ENCODE peak calls at places on chromosomes 3 and 15, in six cellular contexts. One of them, this sample, is unnamed.

GRCh38 chr3:196502775-196503181 is 790 bp downstream of the RNF168 start:
- DNase-seq in CD4-positive, CD25-positive, alpha-beta regulatory T cell: peak
- DNase-seq in SK-N-SH: peak
- DNase-seq in astrocyte of the spinal cord: peak
- DNase-seq in left ventricle myocardium inferior: peak
- DNase-seq in heart right ventricle: peak
- DNase-seq in this sample: peak

GRCh38 chr15:98311566-98312188 is 336.7 kb upstream of the IGF1R start:
- DNase-seq in CD4-positive, CD25-positive, alpha-beta regulatory T cell: peak
- DNase-seq in SK-N-SH: peak
- DNase-seq in astrocyte of the spinal cord: peak
- DNase-seq in left ventricle myocardium inferior: peak
- DNase-seq in heart right ventricle: peak
- DNase-seq in this sample: peak

GRCh38 chr3:53773586-53774368 is 72.4 kb downstream of the CHDH start:
- DNase-seq in CD4-positive, CD25-positive, alpha-beta regulatory T cell: no peak
- DNase-seq in SK-N-SH: peak
- DNase-seq in astrocyte of the spinal cord: no peak
- DNase-seq in left ventricle myocardium inferior: no peak
- DNase-seq in heart right ventricle: no peak
- DNase-seq in this sample: peak

GRCh38 chr15:33852570-33852969 is 115.7 kb upstream of the CHRM5 start:
- DNase-seq in CD4-positive, CD25-positive, alpha-beta regulatory T cell: no peak
- DNase-seq in SK-N-SH: no peak
- DNase-seq in astrocyte of the spinal cord: peak
- DNase-seq in left ventricle myocardium inferior: no peak
- DNase-seq in heart right ventricle: no peak
- DNase-seq in this sample: peak

GRCh38 chr3:65728138-65728537 is 310.6 kb downstream of the MAGI1 start:
- DNase-seq in CD4-positive, CD25-positive, alpha-beta regulatory T cell: no peak
- DNase-seq in SK-N-SH: no peak
- DNase-seq in astrocyte of the spinal cord: no peak
- DNase-seq in left ventricle myocardium inferior: no peak
- DNase-seq in heart right ventricle: no peak
- DNase-seq in this sample: no peak

GRCh38 chr3:182357928-182358327 is 435.4 kb upstream of the ATP11B start:
- DNase-seq in CD4-positive, CD25-positive, alpha-beta regulatory T cell: no peak
- DNase-seq in SK-N-SH: no peak
- DNase-seq in astrocyte of the spinal cord: no peak
- DNase-seq in left ventricle myocardium inferior: no peak
- DNase-seq in heart right ventricle: no peak
- DNase-seq in this sample: no peak

GRCh38 chr15:45611305-45611704 is 23.5 kb upstream of the SQOR start:
- DNase-seq in CD4-positive, CD25-positive, alpha-beta regulatory T cell: no peak
- DNase-seq in SK-N-SH: peak
- DNase-seq in astrocyte of the spinal cord: peak
- DNase-seq in left ventricle myocardium inferior: no peak
- DNase-seq in heart right ventricle: no peak
- DNase-seq in this sample: no peak

GRCh38 chr3:59056706-59057105 is 6.9 kb upstream of the CFAP20DC start:
- DNase-seq in CD4-positive, CD25-positive, alpha-beta regulatory T cell: no peak
- DNase-seq in SK-N-SH: no peak
- DNase-seq in astrocyte of the spinal cord: no peak
- DNase-seq in left ventricle myocardium inferior: no peak
- DNase-seq in heart right ventricle: no peak
- DNase-seq in this sample: peak

GRCh38 chr15:46442901-46443590 is 808.2 kb downstream of the SQOR start:
- DNase-seq in CD4-positive, CD25-positive, alpha-beta regulatory T cell: no peak
- DNase-seq in SK-N-SH: no peak
- DNase-seq in astrocyte of the spinal cord: peak
- DNase-seq in left ventricle myocardium inferior: no peak
- DNase-seq in heart right ventricle: no peak
- DNase-seq in this sample: no peak

GRCh38 chr3:182683335-182684257 is 109.7 kb upstream of the ATP11B start:
- DNase-seq in CD4-positive, CD25-positive, alpha-beta regulatory T cell: peak
- DNase-seq in SK-N-SH: peak
- DNase-seq in astrocyte of the spinal cord: peak
- DNase-seq in left ventricle myocardium inferior: peak
- DNase-seq in heart right ventricle: peak
- DNase-seq in this sample: peak

GRCh38 chr3:172384836-172385235 is 63.4 kb downstream of the GHSR start:
- DNase-seq in CD4-positive, CD25-positive, alpha-beta regulatory T cell: no peak
- DNase-seq in SK-N-SH: no peak
- DNase-seq in astrocyte of the spinal cord: no peak
- DNase-seq in left ventricle myocardium inferior: no peak
- DNase-seq in heart right ventricle: no peak
- DNase-seq in this sample: no peak

GRCh38 chr15:32840481-32841245 is 122.9 kb downstream of the GREM1 start:
- DNase-seq in CD4-positive, CD25-positive, alpha-beta regulatory T cell: no peak
- DNase-seq in SK-N-SH: no peak
- DNase-seq in astrocyte of the spinal cord: no peak
- DNase-seq in left ventricle myocardium inferior: no peak
- DNase-seq in heart right ventricle: no peak
- DNase-seq in this sample: no peak

GRCh38 chr15:85582719-85583089 is 202.3 kb downstream of the AKAP13 start:
- DNase-seq in CD4-positive, CD25-positive, alpha-beta regulatory T cell: peak
- DNase-seq in SK-N-SH: peak
- DNase-seq in astrocyte of the spinal cord: no peak
- DNase-seq in left ventricle myocardium inferior: peak
- DNase-seq in heart right ventricle: peak
- DNase-seq in this sample: no peak
- H3K4me3 ChIP-seq in CD4-positive, CD25-positive, alpha-beta regulatory T cell: peak
- H3K4me3 ChIP-seq in SK-N-SH: no peak
- H3K4me3 ChIP-seq in astrocyte of the spinal cord: no peak
- H3K4me3 ChIP-seq in left ventricle myocardium inferior: peak
- H3K4me3 ChIP-seq in heart right ventricle: peak
- H3K4me3 ChIP-seq in this sample: no peak

GRCh38 chr15:101062063-101062462 is 142.9 kb downstream of the LRRK1 start:
- DNase-seq in CD4-positive, CD25-positive, alpha-beta regulatory T cell: no peak
- DNase-seq in SK-N-SH: no peak
- DNase-seq in astrocyte of the spinal cord: no peak
- DNase-seq in left ventricle myocardium inferior: no peak
- DNase-seq in heart right ventricle: no peak
- DNase-seq in this sample: peak

GRCh38 chr15:101057841-101058407 is 138.8 kb downstream of the LRRK1 start:
- DNase-seq in CD4-positive, CD25-positive, alpha-beta regulatory T cell: no peak
- DNase-seq in SK-N-SH: peak
- DNase-seq in astrocyte of the spinal cord: no peak
- DNase-seq in left ventricle myocardium inferior: no peak
- DNase-seq in heart right ventricle: no peak
- DNase-seq in this sample: peak

GRCh38 chr15:101060576-101061551 is 141.7 kb downstream of the LRRK1 start:
- DNase-seq in CD4-positive, CD25-positive, alpha-beta regulatory T cell: no peak
- DNase-seq in SK-N-SH: no peak
- DNase-seq in astrocyte of the spinal cord: no peak
- DNase-seq in left ventricle myocardium inferior: no peak
- DNase-seq in heart right ventricle: no peak
- DNase-seq in this sample: peak

GRCh38 chr15:101058735-101059134 is 139.6 kb downstream of the LRRK1 start:
- DNase-seq in CD4-positive, CD25-positive, alpha-beta regulatory T cell: no peak
- DNase-seq in SK-N-SH: no peak
- DNase-seq in astrocyte of the spinal cord: no peak
- DNase-seq in left ventricle myocardium inferior: no peak
- DNase-seq in heart right ventricle: no peak
- DNase-seq in this sample: peak

GRCh38 chr15:101059381-101060341 is 140.5 kb downstream of the LRRK1 start:
- DNase-seq in CD4-positive, CD25-positive, alpha-beta regulatory T cell: no peak
- DNase-seq in SK-N-SH: no peak
- DNase-seq in astrocyte of the spinal cord: no peak
- DNase-seq in left ventricle myocardium inferior: no peak
- DNase-seq in heart right ventricle: no peak
- DNase-seq in this sample: peak
- H3K4me3 ChIP-seq in CD4-positive, CD25-positive, alpha-beta regulatory T cell: no peak
- H3K4me3 ChIP-seq in SK-N-SH: no peak
- H3K4me3 ChIP-seq in astrocyte of the spinal cord: no peak
- H3K4me3 ChIP-seq in left ventricle myocardium inferior: no peak
- H3K4me3 ChIP-seq in heart right ventricle: no peak
- H3K4me3 ChIP-seq in this sample: no peak

GRCh38 chr15:73368301-73369072 is at the start of gene HCN4:
- DNase-seq in CD4-positive, CD25-positive, alpha-beta regulatory T cell: no peak
- DNase-seq in SK-N-SH: peak
- DNase-seq in astrocyte of the spinal cord: no peak
- DNase-seq in left ventricle myocardium inferior: peak
- DNase-seq in heart right ventricle: no peak
- DNase-seq in this sample: peak

GRCh38 chr15:73369073-73369694 is 426 bp upstream of the HCN4 start:
- DNase-seq in CD4-positive, CD25-positive, alpha-beta regulatory T cell: no peak
- DNase-seq in SK-N-SH: peak
- DNase-seq in astrocyte of the spinal cord: no peak
- DNase-seq in left ventricle myocardium inferior: no peak
- DNase-seq in heart right ventricle: no peak
- DNase-seq in this sample: peak

GRCh38 chr15:73371812-73372211 is 3.1 kb upstream of the HCN4 start:
- DNase-seq in CD4-positive, CD25-positive, alpha-beta regulatory T cell: no peak
- DNase-seq in SK-N-SH: no peak
- DNase-seq in astrocyte of the spinal cord: no peak
- DNase-seq in left ventricle myocardium inferior: no peak
- DNase-seq in heart right ventricle: no peak
- DNase-seq in this sample: peak

GRCh38 chr15:73367624-73368300 is 996 bp downstream of the HCN4 start:
- DNase-seq in CD4-positive, CD25-positive, alpha-beta regulatory T cell: no peak
- DNase-seq in SK-N-SH: peak
- DNase-seq in astrocyte of the spinal cord: no peak
- DNase-seq in left ventricle myocardium inferior: no peak
- DNase-seq in heart right ventricle: no peak
- DNase-seq in this sample: peak

DNA sequence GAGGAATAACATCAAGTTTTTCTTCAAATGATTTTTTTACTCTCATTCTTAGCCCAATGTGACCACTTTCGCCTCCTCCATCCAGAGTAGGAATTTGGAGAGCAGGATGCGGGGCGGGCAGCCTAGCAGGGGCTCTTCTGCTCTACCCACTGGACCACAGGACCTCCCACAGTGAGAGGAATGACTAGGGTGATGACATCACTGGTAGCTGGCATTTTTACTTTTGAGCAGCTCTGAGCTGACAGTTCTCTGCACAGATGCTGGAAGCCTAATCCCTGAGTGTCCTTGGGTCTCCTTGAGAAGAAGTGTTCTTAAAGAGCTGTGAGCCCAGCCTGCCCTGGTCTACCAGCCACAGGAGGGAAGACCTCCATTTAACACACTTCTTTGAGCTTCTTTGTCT is 1.4 kb upstream of the HCN4 start:
- DNase-seq in CD4-positive, CD25-positive, alpha-beta regulatory T cell: no peak
- DNase-seq in SK-N-SH: no peak
- DNase-seq in astrocyte of the spinal cord: no peak
- DNase-seq in left ventricle myocardium inferior: no peak
- DNase-seq in heart right ventricle: no peak
- DNase-seq in this sample: peak
- H3K4me3 ChIP-seq in CD4-positive, CD25-positive, alpha-beta regulatory T cell: no peak
- H3K4me3 ChIP-seq in SK-N-SH: no peak
- H3K4me3 ChIP-seq in astrocyte of the spinal cord: no peak
- H3K4me3 ChIP-seq in left ventricle myocardium inferior: no peak
- H3K4me3 ChIP-seq in heart right ventricle: no peak
- H3K4me3 ChIP-seq in this sample: no peak

GRCh38 chr15:60000113-60000823 is 3.8 kb upstream of the FOXB1 start:
- DNase-seq in CD4-positive, CD25-positive, alpha-beta regulatory T cell: no peak
- DNase-seq in SK-N-SH: peak
- DNase-seq in astrocyte of the spinal cord: no peak
- DNase-seq in left ventricle myocardium inferior: no peak
- DNase-seq in heart right ventricle: no peak
- DNase-seq in this sample: peak

GRCh38 chr15:60000824-60001641 is 3.1 kb upstream of the FOXB1 start:
- DNase-seq in CD4-positive, CD25-positive, alpha-beta regulatory T cell: no peak
- DNase-seq in SK-N-SH: peak
- DNase-seq in astrocyte of the spinal cord: no peak
- DNase-seq in left ventricle myocardium inferior: no peak
- DNase-seq in heart right ventricle: no peak
- DNase-seq in this sample: peak

GRCh38 chr15:59998256-59999063 is 5.7 kb upstream of the FOXB1 start:
- DNase-seq in CD4-positive, CD25-positive, alpha-beta regulatory T cell: no peak
- DNase-seq in SK-N-SH: peak
- DNase-seq in astrocyte of the spinal cord: no peak
- DNase-seq in left ventricle myocardium inferior: no peak
- DNase-seq in heart right ventricle: no peak
- DNase-seq in this sample: peak

GRCh38 chr15:59999064-59999377 is 5.1 kb upstream of the FOXB1 start:
- DNase-seq in CD4-positive, CD25-positive, alpha-beta regulatory T cell: no peak
- DNase-seq in SK-N-SH: peak
- DNase-seq in astrocyte of the spinal cord: no peak
- DNase-seq in left ventricle myocardium inferior: no peak
- DNase-seq in heart right ventricle: no peak
- DNase-seq in this sample: peak

GRCh38 chr15:59999558-60000112 is 4.5 kb upstream of the FOXB1 start:
- DNase-seq in CD4-positive, CD25-positive, alpha-beta regulatory T cell: no peak
- DNase-seq in SK-N-SH: peak
- DNase-seq in astrocyte of the spinal cord: no peak
- DNase-seq in left ventricle myocardium inferior: no peak
- DNase-seq in heart right ventricle: no peak
- DNase-seq in this sample: peak
- H3K4me3 ChIP-seq in CD4-positive, CD25-positive, alpha-beta regulatory T cell: no peak
- H3K4me3 ChIP-seq in SK-N-SH: no peak
- H3K4me3 ChIP-seq in astrocyte of the spinal cord: no peak
- H3K4me3 ChIP-seq in left ventricle myocardium inferior: no peak
- H3K4me3 ChIP-seq in heart right ventricle: no peak
- H3K4me3 ChIP-seq in this sample: no peak

DNA sequence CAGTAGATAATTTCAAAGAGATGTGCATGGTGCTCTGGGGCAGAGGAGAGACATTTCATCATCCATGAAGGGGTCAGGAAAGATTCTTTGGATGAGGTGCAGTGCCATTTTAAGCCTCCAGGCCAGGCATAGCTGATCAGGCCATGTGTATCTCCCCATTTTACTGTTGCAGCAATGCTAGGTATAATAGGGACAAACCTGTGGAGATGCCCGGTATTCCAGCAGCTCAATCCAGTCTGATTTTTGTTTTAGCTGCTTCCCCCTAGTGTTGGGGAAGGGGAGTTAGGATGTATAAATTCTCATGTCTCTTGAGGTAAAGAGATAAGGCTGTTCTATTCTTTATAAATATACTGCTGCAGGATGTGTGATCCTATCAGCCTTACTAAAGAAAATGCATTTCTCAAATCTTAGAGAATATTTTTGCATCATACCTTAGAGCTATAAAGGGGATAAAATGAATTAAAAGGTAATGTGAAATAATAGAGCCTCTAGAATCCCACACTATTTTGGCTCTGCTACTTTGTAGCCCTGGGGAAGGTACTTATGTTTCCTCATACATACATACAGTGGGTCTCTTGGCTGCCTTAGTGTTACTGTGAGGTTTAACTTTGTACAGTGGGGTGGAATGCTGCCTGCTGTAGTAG is 5.2 kb downstream of the CDV3 start:
- DNase-seq in CD4-positive, CD25-positive, alpha-beta regulatory T cell: no peak
- DNase-seq in SK-N-SH: peak
- DNase-seq in astrocyte of the spinal cord: peak
- DNase-seq in left ventricle myocardium inferior: no peak
- DNase-seq in heart right ventricle: no peak
- DNase-seq in this sample: no peak
- H3K4me3 ChIP-seq in CD4-positive, CD25-positive, alpha-beta regulatory T cell: peak
- H3K4me3 ChIP-seq in SK-N-SH: no peak
- H3K4me3 ChIP-seq in astrocyte of the spinal cord: no peak
- H3K4me3 ChIP-seq in left ventricle myocardium inferior: peak
- H3K4me3 ChIP-seq in heart right ventricle: no peak
- H3K4me3 ChIP-seq in this sample: no peak